ENCODE peak calls at places on chromosome 6, in four cellular contexts. L, H, D and M are unnamed samples.

GRCh38 chr6:45467853-45468252 is 90.1 kb upstream of the SUPT3H start:
- DNase-seq in L (no peak), H (no peak), D (no peak), M (no peak)

GRCh38 chr6:164507197-164507957 is 802.0 kb downstream of the C6orf118 start:
- DNase-seq in L (no peak), H (no peak), D (no peak), M (no peak)

GRCh38 chr6:111520519-111520918 is 37.5 kb upstream of the REV3L start:
- DNase-seq in L (no peak), H (no peak), D (no peak), M (no peak)

GRCh38 chr6:146388736-146389364 is 154.8 kb upstream of the RAB32 start:
- DNase-seq in L (no peak), H (no peak), D (no peak), M (no peak)

GRCh38 chr6:43910638-43911353 is 140.8 kb downstream of the VEGFA start:
- DNase-seq in L (peak), H (no peak), D (peak), M (no peak)

GRCh38 chr6:26118999-26119398 is 31.8 kb downstream of the HFE start:
- DNase-seq in L (no peak), H (no peak), D (peak), M (peak)

GRCh38 chr6:142925575-142926110 is 19.3 kb downstream of the HIVEP2 start:
- DNase-seq in L (peak), H (no peak), D (no peak), M (no peak)

GRCh38 chr6:12767016-12767415 is 50.4 kb downstream of the PHACTR1 start:
- DNase-seq in L (no peak), H (no peak), D (no peak), M (no peak)

GRCh38 chr6:158441639-158442308 is 118.1 kb upstream of the TMEM181 start:
- DNase-seq in L (no peak), H (no peak), D (no peak), M (peak)

GRCh38 chr6:54640911-54641310 is 205.7 kb upstream of the FAM83B start:
- DNase-seq in L (peak), H (no peak), D (no peak), M (no peak)

GRCh38 chr6:53718597-53719460 is 53.3 kb upstream of the KLHL31 start:
- DNase-seq in L (peak), H (peak), D (peak), M (peak)

DNA sequence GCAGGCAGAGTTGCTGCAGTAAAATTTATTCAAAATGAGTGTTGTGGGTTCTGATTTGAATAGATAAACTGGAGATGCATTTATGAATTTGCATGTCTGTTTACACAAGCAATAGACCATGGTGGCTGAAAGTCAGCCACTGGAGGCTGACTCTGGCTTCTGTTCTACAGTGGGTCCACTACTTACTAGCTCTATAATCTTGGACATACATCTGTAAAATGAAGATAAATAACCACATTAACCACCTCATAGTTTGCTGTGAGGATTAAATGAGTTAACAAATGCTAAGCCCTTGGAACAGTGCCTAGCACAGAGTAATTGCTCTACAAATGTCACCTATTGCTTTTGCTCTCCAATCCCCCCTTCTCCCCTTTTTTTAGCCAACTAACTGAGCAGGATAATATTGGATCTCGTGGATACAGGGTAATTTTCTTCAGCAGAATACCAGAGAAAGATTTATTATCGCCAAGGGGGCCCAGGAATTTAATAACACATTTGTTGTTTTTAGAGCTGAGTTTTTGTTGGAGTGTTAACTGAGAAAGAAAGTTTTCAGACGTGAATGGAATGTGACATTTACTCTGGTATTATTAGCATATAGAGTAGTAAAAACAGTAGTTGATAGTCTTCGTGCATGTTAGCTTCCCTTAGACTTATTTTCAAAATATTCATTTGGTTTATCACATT is 1.4 kb upstream of the PM20D2 start:
- DNase-seq in L (no peak), H (no peak), D (no peak), M (no peak)
- H3K4me3 ChIP-seq in L (no peak), H (no peak), D (no peak), M (no peak)

GRCh38 chr6:69918766-69919165 is 52.4 kb downstream of the COL19A1 start:
- DNase-seq in L (no peak), H (no peak), D (no peak), M (no peak)
- H3K4me3 ChIP-seq in L (no peak), H (no peak), D (no peak), M (no peak)

GRCh38 chr6:15266423-15266996 is 20.6 kb downstream of the JARID2 start:
- DNase-seq in L (no peak), H (no peak), D (no peak), M (no peak)

GRCh38 chr6:15264412-15264811 is 18.5 kb downstream of the JARID2 start:
- DNase-seq in L (no peak), H (no peak), D (no peak), M (no peak)

GRCh38 chr6:15263780-15264374 is 18.0 kb downstream of the JARID2 start:
- DNase-seq in L (no peak), H (no peak), D (no peak), M (no peak)

GRCh38 chr6:15265787-15266186 is 19.9 kb downstream of the JARID2 start:
- DNase-seq in L (no peak), H (no peak), D (no peak), M (no peak)

DNA sequence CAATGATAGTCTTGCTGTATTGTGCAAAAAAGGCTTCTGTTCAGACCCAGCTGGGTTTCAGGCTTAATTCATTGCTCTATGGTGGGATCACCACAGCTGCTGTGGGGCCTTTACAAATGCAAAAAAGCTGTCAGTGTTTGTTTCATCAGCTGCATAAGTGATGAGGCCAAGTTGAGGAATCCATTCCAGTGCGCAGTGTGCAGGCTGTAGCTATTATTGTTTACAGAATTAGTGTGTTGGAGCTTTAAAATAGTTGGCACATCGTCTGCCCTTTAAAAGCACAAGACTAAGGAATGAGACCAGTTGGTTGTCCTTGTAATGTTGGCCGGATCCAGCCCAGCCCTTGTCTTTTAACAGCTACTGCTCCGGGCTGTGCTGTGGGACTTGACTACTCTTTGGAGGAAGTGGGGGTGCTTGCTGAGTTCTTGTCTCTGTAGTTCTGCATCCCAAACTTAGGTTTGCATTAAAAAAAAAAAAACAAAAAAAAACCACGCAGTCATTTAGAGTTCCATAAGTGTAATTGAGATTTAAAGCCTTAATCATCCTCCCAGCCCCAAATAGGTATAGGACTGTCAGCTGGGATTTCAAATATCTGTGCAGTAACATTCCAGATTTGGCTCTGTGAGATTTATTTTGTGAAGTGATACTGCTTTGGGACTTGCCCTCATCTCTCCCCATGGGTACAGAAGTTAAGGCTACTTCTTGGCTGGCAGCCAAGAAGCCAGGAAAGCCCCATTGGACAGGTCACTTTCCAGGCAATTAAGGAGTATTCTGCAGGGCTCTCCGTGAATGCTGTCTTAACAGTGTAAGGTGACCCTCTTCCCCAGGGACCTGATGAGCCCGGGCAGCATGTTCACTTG is 19.3 kb downstream of the JARID2 start:
- DNase-seq in L (no peak), H (no peak), D (no peak), M (peak)
- H3K4me3 ChIP-seq in L (peak), H (no peak), D (no peak), M (no peak)

GRCh38 chr6:22442826-22443225 is 126.5 kb upstream of the HDGFL1 start:
- DNase-seq in L (peak), H (no peak), D (peak), M (no peak)
- H3K4me3 ChIP-seq in L (no peak), H (no peak), D (no peak), M (no peak)

GRCh38 chr6:32087574-32088486 is 21.3 kb downstream of the TNXB start:
- DNase-seq in L (peak), H (peak), D (peak), M (peak)
- H3K4me3 ChIP-seq in L (no peak), H (no peak), D (no peak), M (peak)

GRCh38 chr6:118544105-118544504 is 4.0 kb upstream of the PLN start:
- DNase-seq in L (no peak), H (no peak), D (no peak), M (no peak)
- H3K4me3 ChIP-seq in L (no peak), H (no peak), D (no peak), M (no peak)

GRCh38 chr6:160931378-160932343 is 59.9 kb upstream of the MAP3K4 start:
- DNase-seq in L (peak), H (no peak), D (no peak), M (no peak)

GRCh38 chr6:160933256-160933655 is 58.3 kb upstream of the MAP3K4 start:
- DNase-seq in L (no peak), H (no peak), D (no peak), M (no peak)

GRCh38 chr6:160927416-160927815 is 64.2 kb upstream of the MAP3K4 start:
- DNase-seq in L (no peak), H (no peak), D (no peak), M (no peak)

GRCh38 chr6:160929831-160930230 is 61.7 kb upstream of the MAP3K4 start:
- DNase-seq in L (no peak), H (no peak), D (no peak), M (no peak)

DNA sequence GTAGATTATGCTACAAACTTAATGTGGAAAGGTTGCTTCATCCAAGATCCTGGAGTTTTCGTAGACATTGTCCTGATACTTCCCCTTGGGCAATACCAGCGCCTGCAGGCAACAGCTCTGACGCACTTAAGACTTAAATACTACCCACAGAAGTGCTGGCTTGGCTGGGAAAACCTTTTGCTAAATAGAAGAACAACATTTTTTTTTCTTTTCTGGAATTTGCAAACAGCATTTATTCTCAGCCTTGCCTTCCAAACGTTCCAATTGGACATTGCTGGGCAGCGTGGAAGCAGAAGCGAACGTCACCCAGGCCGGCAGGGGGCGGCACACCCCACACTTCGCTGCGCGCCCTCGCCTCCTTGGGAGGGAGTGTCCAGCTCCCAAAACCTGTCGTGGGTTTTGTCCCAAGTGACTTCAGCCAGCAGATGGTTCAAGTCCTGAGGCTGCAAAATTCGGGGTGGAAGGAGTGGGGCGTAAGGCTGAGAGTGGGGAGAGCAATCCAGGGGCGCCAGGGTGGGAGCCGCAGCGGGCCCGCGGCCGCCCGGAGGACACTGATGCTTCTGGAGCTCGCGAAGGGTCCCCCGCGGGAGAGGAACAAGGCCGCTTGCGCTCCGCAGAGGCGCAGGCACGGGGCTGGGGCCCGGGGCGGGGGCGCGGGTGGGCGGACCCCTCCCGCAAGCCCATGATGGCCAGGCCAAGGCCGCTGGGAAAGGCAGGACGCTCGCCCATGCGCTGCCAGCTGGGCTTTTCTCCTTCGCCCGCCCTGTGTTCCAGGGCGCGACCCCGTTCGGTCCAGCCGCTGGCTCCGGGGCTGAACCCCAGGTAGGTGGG is 60.8 kb upstream of the MAP3K4 start:
- DNase-seq in L (peak), H (peak), D (peak), M (peak)
- H3K4me3 ChIP-seq in L (peak), H (no peak), D (peak), M (peak)